ENCODE peak calls at places on chromosomes 16 and 17, in four cellular contexts. D, E, V and J are unnamed samples.

GRCh38 chr17:5011928-5012327 is 14.2 kb downstream of the KIF1C start:
- DNase-seq in E (no peak), V (no peak), D (no peak), J (no peak)

GRCh38 chr17:37212184-37212583 is 163.6 kb upstream of the C17orf78 start:
- DNase-seq in E (no peak), V (no peak), D (no peak), J (no peak)

GRCh38 chr17:80761421-80761871 is 216.8 kb downstream of the RPTOR start:
- DNase-seq in D (no peak), E (no peak), V (no peak), J (peak)

GRCh38 chr17:3678095-3678820 is 9.6 kb downstream of the EMC6 start:
- DNase-seq in E (no peak), V (no peak), D (no peak), J (no peak)

GRCh38 chr17:73098919-73099318 is 6.4 kb upstream of the SLC39A11 start:
- DNase-seq in V (no peak), D (no peak), E (no peak), J (no peak)

GRCh38 chr17:78980624-78980972 is 875 bp upstream of the LGALS3BP start:
- DNase-seq in V (no peak), D (no peak), E (no peak), J (no peak)

GRCh38 chr17:13568746-13569739 is 32.7 kb downstream of the HS3ST3A1 start:
- DNase-seq in V (no peak), E (no peak), D (no peak), J (no peak)

GRCh38 chr16:667780-668518 is at the start of gene RHOT2:
- DNase-seq in V (peak), D (peak), E (peak), J (peak)

GRCh38 chr16:856101-856500 is 55.6 kb upstream of the GNG13 start:
- DNase-seq in D (no peak), E (no peak), V (no peak), J (no peak)

GRCh38 chr17:49570540-49571242 is 5.0 kb upstream of the NXPH3 start:
- DNase-seq in E (no peak), D (no peak), V (no peak), J (no peak)

GRCh38 chr16:7140899-7141298 is 191.7 kb upstream of the RBFOX1 start:
- DNase-seq in E (no peak), D (no peak), V (no peak), J (no peak)

GRCh38 chr16:55622930-55623561 is 32.7 kb upstream of the SLC6A2 start:
- DNase-seq in E (no peak), V (no peak), D (no peak), J (no peak)

GRCh38 chr17:30586818-30587595 is 109.8 kb downstream of the GOSR1 start:
- DNase-seq in V (no peak), D (no peak), E (no peak), J (no peak)

GRCh38 chr16:23274968-23275367 is 27.1 kb upstream of the SCNN1B start:
- DNase-seq in D (no peak), E (no peak), V (no peak), J (no peak)

GRCh38 chr16:78591682-78592103 is 492.2 kb downstream of the WWOX start:
- DNase-seq in V (no peak), E (no peak), D (no peak), J (no peak)

GRCh38 chr17:31859487-31860008 is 504 bp upstream of the COPRS start:
- DNase-seq in E (no peak), D (no peak), V (no peak), J (no peak)

GRCh38 chr16:58022601-58023371 is 2.8 kb upstream of the MMP15 start:
- DNase-seq in D (peak), V (peak), E (no peak), J (no peak)

GRCh38 chr17:80380068-80381061 is 34.6 kb upstream of the ENDOV start:
- DNase-seq in V (no peak), D (no peak), E (no peak), J (no peak)

GRCh38 chr17:52648995-52649394 is 490.5 kb upstream of the CA10 start:
- DNase-seq in V (no peak), D (no peak), E (no peak), J (no peak)

GRCh38 chr17:81576621-81577277 is 24.6 kb upstream of the FAAP100 start:
- DNase-seq in V (no peak), D (no peak), E (no peak), J (no peak)

GRCh38 chr16:87801679-87802300 is 36.0 kb upstream of the KLHDC4 start:
- DNase-seq in D (no peak), V (no peak), E (no peak), J (no peak)

GRCh38 chr16:63461248-63461841 is 1425.1 kb upstream of the CDH8 start:
- DNase-seq in E (no peak), D (no peak), V (no peak), J (no peak)

GRCh38 chr17:16258916-16259315 is 41.9 kb downstream of the PIGL start:
- DNase-seq in E (no peak), D (no peak), V (no peak), J (no peak)

GRCh38 chr16:31487720-31488629 is 5.1 kb downstream of the SLC5A2 start:
- DNase-seq in D (peak), V (no peak), E (no peak), J (no peak)

GRCh38 chr17:12521416-12521815 is 144.3 kb upstream of the MYOCD start:
- DNase-seq in D (no peak), E (no peak), V (no peak), J (no peak)

GRCh38 chr17:59498421-59499307 is 66.7 kb upstream of the DHX40 start:
- DNase-seq in V (no peak), D (no peak), E (no peak), J (no peak)

GRCh38 chr17:77425791-77426641 is 285.2 kb downstream of the SEC14L1 start:
- DNase-seq in D (peak), V (no peak), E (no peak), J (no peak)

GRCh38 chr17:50922107-50922506 is 56.0 kb upstream of the TOB1 start:
- DNase-seq in V (no peak), D (no peak), E (no peak), J (no peak)

GRCh38 chr16:23229714-23230113 is 47.2 kb downstream of the SCNN1G start:
- DNase-seq in D (no peak), V (no peak), E (no peak), J (no peak)

GRCh38 chr17:8631554-8631877 is 991 bp upstream of the MYH10 start:
- DNase-seq in E (no peak), V (no peak), D (no peak), J (no peak)

GRCh38 chr17:8630802-8631553 is 453 bp upstream of the MYH10 start:
- DNase-seq in E (peak), D (peak), V (peak), J (peak)

GRCh38 chr17:8628609-8629169 is 1.8 kb downstream of the MYH10 start:
- DNase-seq in V (no peak), D (no peak), E (no peak), J (no peak)

GRCh38 chr17:8629371-8630226 is 926 bp downstream of the MYH10 start:
- DNase-seq in D (peak), V (peak), E (no peak), J (no peak)

GRCh38 chr17:8630227-8630801 is at the start of gene MYH10:
- DNase-seq in E (no peak), D (no peak), V (no peak), J (no peak)
- TF ChIP-seq CTCF in E (no peak), D (no peak), V (no peak), J (peak)

DNA sequence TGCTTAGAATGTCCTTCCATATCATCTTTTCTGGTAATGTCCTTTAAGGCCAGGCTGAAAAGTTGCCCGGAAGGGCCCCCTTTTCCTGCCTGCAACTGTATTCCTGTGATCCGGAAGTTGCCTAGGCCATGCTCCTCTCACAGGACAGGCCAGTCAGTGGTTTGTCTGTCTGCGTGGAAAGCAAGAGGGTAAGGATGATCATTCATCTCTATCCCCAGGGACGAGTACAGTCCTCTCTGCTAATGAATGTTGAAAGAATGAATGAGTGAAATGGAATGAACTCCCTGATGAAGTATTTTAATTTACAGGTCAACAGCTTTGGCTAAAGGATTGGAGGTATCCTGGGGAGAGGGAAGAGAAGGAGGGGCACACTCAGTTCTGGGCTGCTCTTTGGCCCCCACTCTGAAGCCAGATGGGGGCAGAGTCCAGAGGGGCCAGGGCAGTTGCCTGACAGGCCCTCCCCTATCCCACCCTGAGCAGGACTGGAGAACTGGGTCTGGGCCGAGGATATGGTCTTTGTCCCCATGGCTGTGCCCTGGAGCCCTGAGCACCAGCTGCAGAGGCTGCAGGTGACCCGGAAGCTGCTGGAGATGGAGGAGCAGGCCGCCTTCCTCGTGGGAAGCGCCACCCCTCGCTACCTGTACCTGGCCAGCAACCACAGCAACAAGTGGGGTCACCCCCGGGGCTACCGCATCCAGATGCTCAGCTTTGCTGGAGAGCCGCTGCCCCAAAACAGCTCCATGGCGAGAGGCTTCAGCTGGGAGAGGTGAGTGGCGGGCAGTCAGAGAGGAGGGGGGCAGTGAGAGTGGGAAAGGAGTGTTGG is 3.2 kb downstream of the AOC3 start:
- DNase-seq in E (no peak), D (no peak), V (no peak), J (no peak)
- TF ChIP-seq CTCF in E (no peak), D (no peak), V (no peak), J (no peak)

GRCh38 chr17:35068249-35068648 is 4.7 kb upstream of the RFFL start:
- DNase-seq in D (no peak), V (no peak), E (no peak), J (no peak)

GRCh38 chr17:35065880-35066279 is 2.4 kb upstream of the RFFL start:
- DNase-seq in D (no peak), V (no peak), E (no peak), J (no peak)

GRCh38 chr17:35062284-35062683 is 1.2 kb downstream of the RFFL start:
- DNase-seq in E (no peak), D (no peak), V (no peak), J (no peak)

GRCh38 chr17:35069311-35069710 is 5.8 kb upstream of the RFFL start:
- DNase-seq in E (no peak), V (no peak), D (no peak), J (no peak)

GRCh38 chr17:35063514-35064223 is at the start of gene RFFL:
- DNase-seq in D (peak), E (peak), V (peak), J (no peak)
- TF ChIP-seq CTCF in D (no peak), E (no peak), V (peak), J (no peak)

DNA sequence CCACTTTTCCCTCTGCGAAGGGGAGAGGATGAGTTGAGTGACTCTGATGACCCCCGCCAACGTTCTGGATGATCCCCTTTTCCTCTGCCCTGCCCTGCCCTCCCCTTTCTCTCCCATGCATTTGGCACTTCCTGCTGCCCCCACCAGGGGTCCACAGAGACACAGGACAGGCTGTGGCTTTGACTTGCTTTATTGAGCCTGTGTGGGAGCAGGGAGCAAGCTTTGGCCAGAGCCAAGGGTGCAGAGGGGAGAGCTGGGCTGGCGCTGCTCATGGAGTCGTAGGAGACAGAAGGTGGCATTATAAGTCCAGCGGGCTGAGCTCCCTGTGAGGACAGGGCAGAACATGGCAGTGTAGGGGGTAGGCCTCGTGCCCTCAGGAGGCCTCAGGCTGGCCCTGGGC is 1.6 kb downstream of the PPY start:
- DNase-seq in D (no peak), E (no peak), V (no peak), J (no peak)
- TF ChIP-seq CTCF in D (peak), E (no peak), V (peak), J (peak)

DNA sequence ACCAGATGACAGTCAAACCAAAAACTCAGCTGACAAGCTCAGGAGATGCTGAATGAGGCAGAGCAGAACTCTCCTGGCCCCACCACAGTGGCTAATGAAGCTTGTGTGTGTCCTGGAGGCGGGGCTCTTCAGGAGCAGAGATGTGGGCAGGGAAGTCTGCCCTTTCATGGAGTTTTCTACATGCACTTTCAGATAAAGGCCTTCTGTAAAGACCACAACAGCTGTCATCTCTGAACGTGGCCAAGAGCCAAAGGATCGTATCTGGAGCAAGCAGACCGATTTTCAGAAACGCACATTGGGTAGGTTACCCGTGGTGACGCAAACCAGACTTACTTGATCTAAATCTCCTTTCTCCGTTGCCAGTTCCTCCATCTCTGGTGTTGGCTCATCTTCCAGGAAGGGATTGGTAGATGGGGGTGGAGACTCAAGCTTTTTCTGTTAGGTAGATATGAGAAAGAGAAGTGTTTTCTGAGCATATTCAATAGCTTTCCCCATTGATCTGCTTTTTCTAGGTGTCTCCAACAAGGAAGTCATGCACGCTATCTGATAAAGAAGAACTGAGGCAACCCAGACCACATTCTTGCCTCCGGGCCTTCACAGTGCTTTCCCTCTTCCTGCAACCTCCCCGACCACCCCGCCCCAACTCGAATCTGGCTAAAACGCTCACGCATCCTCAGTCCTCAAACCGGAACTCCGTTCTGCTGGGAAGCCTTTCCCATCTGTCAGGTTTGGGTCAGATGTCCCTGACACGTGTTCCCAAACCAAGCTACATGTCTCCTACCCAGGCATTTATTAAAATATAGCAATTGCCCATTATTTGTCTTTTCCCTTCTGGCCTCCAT is 113.0 kb downstream of the VPS53 start:
- DNase-seq in D (no peak), V (no peak), E (no peak), J (no peak)
- TF ChIP-seq CTCF in D (no peak), V (no peak), E (no peak), J (no peak)

GRCh38 chr16:27642753-27643152 is 92.8 kb downstream of the KATNIP start:
- DNase-seq in E (no peak), D (no peak), V (no peak), J (no peak)
- TF ChIP-seq CTCF in E (no peak), D (peak), V (peak), J (peak)

DNA sequence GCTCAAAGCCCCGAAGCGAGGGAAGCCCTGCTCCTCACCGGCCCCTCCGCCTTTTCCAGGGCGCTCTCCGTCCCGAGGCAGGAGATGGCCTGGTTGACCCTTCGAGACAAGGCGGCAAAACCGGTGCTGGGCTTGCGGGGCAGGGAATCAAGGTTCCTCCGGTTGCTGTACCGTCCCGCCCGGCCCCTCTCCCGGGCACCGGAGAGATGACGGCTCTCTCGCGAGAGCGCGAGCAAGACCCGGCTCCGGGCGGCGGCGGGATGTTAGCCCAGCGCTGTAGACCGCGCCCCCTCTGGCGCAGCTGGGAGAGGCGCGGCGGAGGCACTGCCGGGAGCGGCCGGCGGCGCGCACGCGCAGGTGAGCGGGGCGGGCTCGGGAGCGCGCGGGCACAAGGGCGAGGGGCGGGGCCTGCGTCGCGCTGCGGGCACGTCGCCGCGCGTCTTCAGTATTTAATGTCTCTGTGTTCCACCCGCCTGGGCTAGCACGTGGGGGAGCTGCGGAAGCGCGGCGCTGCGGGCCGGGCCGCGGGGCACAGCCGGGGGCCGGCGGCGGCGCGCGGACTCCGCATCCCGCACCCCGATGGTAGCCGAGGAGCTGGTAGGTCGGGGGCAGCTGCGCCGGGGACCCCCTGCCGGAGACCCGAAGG is at the start of gene AKAP1:
- DNase-seq in D (peak), V (peak), E (peak), J (peak)
- TF ChIP-seq CTCF in D (peak), V (peak), E (no peak), J (no peak)

GRCh38 chr17:17952691-17953090 is 19.5 kb downstream of the TOM1L2 start:
- DNase-seq in E (no peak), V (no peak), D (no peak), J (no peak)

GRCh38 chr17:17950347-17950746 is 21.9 kb downstream of the TOM1L2 start:
- DNase-seq in E (no peak), D (no peak), V (no peak), J (no peak)

GRCh38 chr17:17947966-17948365 is 24.2 kb downstream of the TOM1L2 start:
- DNase-seq in E (no peak), D (no peak), V (no peak), J (no peak)

GRCh38 chr17:17951524-17951923 is 20.7 kb downstream of the TOM1L2 start:
- DNase-seq in E (no peak), V (no peak), D (no peak), J (no peak)

DNA sequence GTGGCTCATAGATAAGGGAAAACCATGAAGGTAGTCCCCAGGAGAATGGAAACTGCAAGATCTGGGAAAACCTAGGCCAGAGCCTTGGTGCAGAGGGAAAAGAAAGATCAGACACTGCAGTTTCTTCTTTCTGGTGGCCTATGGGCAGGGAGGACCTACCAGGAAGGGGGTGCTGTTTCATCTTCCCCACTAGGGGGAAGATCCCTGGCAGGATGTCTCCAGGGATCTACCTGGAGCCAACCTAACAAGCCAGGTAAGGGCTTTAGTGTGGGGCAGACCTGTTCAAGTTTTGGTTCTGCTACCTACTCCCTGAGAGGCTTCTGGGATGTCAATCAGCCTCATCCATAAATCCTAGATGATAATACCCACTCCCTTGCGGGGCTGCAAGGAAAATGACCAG is 21.4 kb downstream of the TOM1L2 start:
- DNase-seq in V (no peak), D (no peak), E (no peak), J (no peak)
- TF ChIP-seq CTCF in V (no peak), D (no peak), E (no peak), J (peak)

GRCh38 chr16:2999929-3000328 is 12.8 kb upstream of the CLDN9 start:
- DNase-seq in E (no peak), V (no peak), D (no peak), J (no peak)
- TF ChIP-seq CTCF in E (no peak), V (no peak), D (no peak), J (no peak)